ENCODE peak calls at places on chromosomes 13 and 19, in four cellular contexts. N, T, V and L are unnamed samples. For H3K4me1, the result is how much of the 10 kb centered on the place peaks cover.

GRCh38 chr19:39768334-39768733 is 10.3 kb upstream of the LEUTX start:
- DNase-seq in V (no peak), N (no peak), T (no peak), L (no peak)

GRCh38 chr13:21717817-21718216 is 46.9 kb downstream of the FGF9 start:
- DNase-seq in T (no peak), V (no peak), N (no peak), L (no peak)

GRCh38 chr13:79780240-79780639 is 299.3 kb downstream of the NDFIP2 start:
- DNase-seq in V (no peak), T (no peak), N (no peak), L (no peak)

GRCh38 chr19:14165986-14166385 is 29.6 kb upstream of the ASF1B start:
- DNase-seq in V (no peak), N (no peak), T (no peak), L (no peak)

GRCh38 chr19:30385666-30386065 is 13.5 kb downstream of the ZNF536 start:
- DNase-seq in T (no peak), V (peak), N (no peak), L (no peak)

GRCh38 chr19:49855676-49856573 is 5.0 kb downstream of the PTOV1 start:
- DNase-seq in N (no peak), V (no peak), T (no peak), L (no peak)

GRCh38 chr13:40452741-40453665 is 213.4 kb downstream of the FOXO1 start:
- DNase-seq in T (no peak), V (no peak), N (no peak), L (no peak)

GRCh38 chr13:19052180-19052579 is 129.4 kb downstream of the TUBA3C start:
- DNase-seq in N (no peak), V (no peak), T (no peak), L (no peak)

GRCh38 chr13:113930711-113931637 is 42.9 kb downstream of the C13orf46 start:
- DNase-seq in N (peak), V (peak), T (no peak), L (no peak)

GRCh38 chr13:98285852-98286594 is 109.0 kb upstream of the RNF113B start:
- DNase-seq in N (no peak), V (no peak), T (no peak), L (no peak)
- H3K27ac ChIP-seq in N (no peak), V (no peak), T (no peak), L (no peak)

GRCh38 chr13:71378992-71379905 is 487.8 kb downstream of the DACH1 start:
- DNase-seq in T (no peak), N (no peak), V (no peak), L (no peak)
- H3K4me3 ChIP-seq in T (peak), N (no peak), V (peak), L (peak)

GRCh38 chr19:1015782-1016646 is 4.9 kb downstream of the TMEM259 start:
- DNase-seq in T (no peak), V (no peak), N (no peak), L (peak)

GRCh38 chr19:1017906-1018305 is 3.0 kb downstream of the TMEM259 start:
- DNase-seq in T (no peak), N (no peak), V (no peak), L (no peak)

GRCh38 chr19:1017115-1017905 is 3.6 kb downstream of the TMEM259 start:
- DNase-seq in T (no peak), V (no peak), N (no peak), L (peak)

GRCh38 chr19:1015061-1015781 is 5.7 kb downstream of the TMEM259 start:
- DNase-seq in T (no peak), N (no peak), V (no peak), L (no peak)

GRCh38 chr19:1016647-1017114 is 4.2 kb downstream of the TMEM259 start:
- DNase-seq in T (no peak), V (no peak), N (no peak), L (peak)
- H3K4me1 ChIP-seq in T (half or more), V (under half), N (half or more), L (under half)

GRCh38 chr13:110227416-110227815 is 79.5 kb downstream of the COL4A1 start:
- DNase-seq in V (no peak), N (no peak), T (no peak), L (no peak)

GRCh38 chr13:110229905-110230563 is 76.9 kb downstream of the COL4A1 start:
- DNase-seq in V (no peak), N (no peak), T (no peak), L (no peak)

GRCh38 chr13:110228936-110229904 is 77.7 kb downstream of the COL4A1 start:
- DNase-seq in N (no peak), V (no peak), T (no peak), L (no peak)

GRCh38 chr13:110226051-110226562 is 80.8 kb downstream of the COL4A1 start:
- DNase-seq in V (no peak), N (no peak), T (no peak), L (no peak)

GRCh38 chr13:110227864-110228643 is 78.9 kb downstream of the COL4A1 start:
- DNase-seq in V (no peak), T (no peak), N (no peak), L (no peak)
- H3K27ac ChIP-seq in V (peak), T (peak), N (no peak), L (peak)

GRCh38 chr19:44585371-44586141 is 27.8 kb upstream of the IGSF23 start:
- DNase-seq in N (no peak), T (no peak), V (no peak), L (no peak)

GRCh38 chr19:44587863-44588752 is 25.3 kb upstream of the IGSF23 start:
- DNase-seq in T (no peak), N (no peak), V (no peak), L (no peak)

GRCh38 chr19:44592451-44592890 is 20.9 kb upstream of the IGSF23 start:
- DNase-seq in N (no peak), V (no peak), T (no peak), L (no peak)

GRCh38 chr19:44590245-44591059 is 22.9 kb upstream of the IGSF23 start:
- DNase-seq in T (no peak), N (no peak), V (no peak), L (no peak)

DNA sequence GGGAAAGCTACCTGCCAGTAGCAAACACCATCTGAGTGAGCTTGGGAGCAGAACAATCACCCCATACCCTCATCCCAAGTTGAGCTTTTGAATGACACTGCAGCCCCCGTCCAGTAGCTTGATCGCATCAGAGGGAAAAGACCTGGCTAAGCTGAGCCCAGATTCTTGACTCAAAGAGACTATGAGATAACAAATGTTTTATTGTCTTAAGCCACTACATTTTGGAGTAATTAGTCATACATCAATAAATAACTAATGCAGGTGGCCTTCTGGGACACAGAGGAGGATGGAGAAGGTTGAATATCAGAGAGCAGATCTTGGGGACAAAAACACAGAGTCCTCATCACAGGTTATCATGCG is 24.6 kb upstream of the IGSF23 start:
- DNase-seq in V (no peak), T (no peak), N (no peak), L (no peak)
- H3K4me3 ChIP-seq in V (no peak), T (no peak), N (no peak), L (no peak)

GRCh38 chr19:10600149-10600548 is 13.0 kb upstream of the AP1M2 start:
- DNase-seq in T (no peak), N (no peak), V (no peak), L (no peak)

GRCh38 chr19:10603873-10604459 is 16.9 kb upstream of the AP1M2 start:
- DNase-seq in V (peak), T (no peak), N (peak), L (peak)

GRCh38 chr19:10603084-10603872 is 16.2 kb upstream of the AP1M2 start:
- DNase-seq in N (peak), T (peak), V (peak), L (peak)

GRCh38 chr19:10602330-10603083 is 15.4 kb upstream of the AP1M2 start:
- DNase-seq in T (peak), N (peak), V (peak), L (peak)

GRCh38 chr19:10601999-10602329 is 14.9 kb upstream of the AP1M2 start:
- DNase-seq in T (no peak), V (no peak), N (no peak), L (no peak)
- H3K4me1 ChIP-seq in T (under half), V (under half), N (under half), L (under half)

DNA sequence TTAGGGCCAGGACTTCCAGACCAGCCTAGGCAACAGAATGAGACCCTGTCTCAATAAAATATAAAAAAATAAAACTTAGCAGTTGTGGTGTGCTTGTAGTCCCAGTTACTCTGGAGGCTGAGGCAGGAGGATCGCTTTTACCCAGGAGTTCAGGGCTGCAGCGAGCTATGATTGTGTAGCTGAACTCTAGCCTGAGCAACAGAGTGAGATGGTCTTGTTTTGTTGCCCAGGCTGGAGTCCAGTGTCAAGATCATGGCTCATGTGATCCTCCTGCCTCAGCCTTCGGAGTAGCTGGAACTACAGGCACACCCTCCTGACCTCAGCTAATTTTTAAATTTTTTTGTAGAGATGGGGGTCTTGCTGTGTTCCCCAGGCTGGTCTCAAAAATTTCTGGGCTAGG is 4.3 kb upstream of the JUNB start:
- DNase-seq in N (no peak), V (no peak), T (no peak), L (no peak)
- H3K27ac ChIP-seq in N (no peak), V (peak), T (peak), L (peak)

GRCh38 chr19:46487802-46488445 is 7.7 kb downstream of the PNMA8B start:
- DNase-seq in V (peak), T (peak), N (peak), L (peak)

GRCh38 chr19:46488551-46488950 is 7.1 kb downstream of the PNMA8B start:
- DNase-seq in T (no peak), V (no peak), N (no peak), L (no peak)

GRCh38 chr19:46487178-46487801 is 8.4 kb downstream of the PNMA8B start:
- DNase-seq in T (no peak), V (no peak), N (no peak), L (no peak)

GRCh38 chr19:46490774-46491173 is 4.9 kb downstream of the PNMA8B start:
- DNase-seq in T (no peak), N (no peak), V (no peak), L (no peak)

GRCh38 chr19:46489445-46490272 is 6.0 kb downstream of the PNMA8B start:
- DNase-seq in V (peak), N (no peak), T (peak), L (peak)
- H3K4me3 ChIP-seq in V (peak), N (no peak), T (peak), L (no peak)